ENCODE peak calls at places on chromosome 15, in five cellular contexts. B is PC-3, D is suprapubic skin, S is tibial nerve, N is HepG2. L is an unnamed sample.

GRCh38 chr15:88166330-88166993 is 90.1 kb downstream of the NTRK3 start:
- DNase-seq in B (peak), D (no peak), S (no peak), N (peak), L (no peak)

GRCh38 chr15:98684441-98684840 is 36.1 kb downstream of the IGF1R start:
- DNase-seq in B (peak), D (no peak), S (peak), N (no peak), L (no peak)

GRCh38 chr15:45776772-45777171 is 141.9 kb downstream of the SQOR start:
- DNase-seq in B (no peak), D (no peak), S (no peak), N (peak), L (no peak)

GRCh38 chr15:35329521-35329921 is 216.4 kb downstream of the DPH6 start:
- DNase-seq in B (no peak), D (no peak), S (no peak), N (no peak), L (no peak)

GRCh38 chr15:90300988-90301715 is 35.7 kb downstream of the NGRN start:
- DNase-seq in B (peak), D (no peak), S (peak), N (peak), L (peak)

GRCh38 chr15:96421211-96421610 is 90.7 kb downstream of the NR2F2 start:
- DNase-seq in B (no peak), D (no peak), S (no peak), N (no peak), L (no peak)

GRCh38 chr15:40263036-40263754 is 19.7 kb downstream of the ANKRD63 start:
- DNase-seq in B (no peak), D (no peak), S (no peak), N (no peak), L (no peak)

GRCh38 chr15:77387355-77388105 is 32.4 kb downstream of the PEAK1 start:
- DNase-seq in B (no peak), D (no peak), S (no peak), N (no peak), L (no peak)

GRCh38 chr15:33091983-33092688 is 102.4 kb downstream of the FMN1 start:
- DNase-seq in B (no peak), D (no peak), S (no peak), N (no peak), L (no peak)

GRCh38 chr15:101309436-101310162 is 14.6 kb upstream of the SNRPA1 start:
- DNase-seq in B (no peak), D (no peak), S (no peak), N (no peak), L (no peak)

GRCh38 chr15:25859838-25860645 is 3.1 kb downstream of the ATP10A start:
- DNase-seq in B (peak), D (no peak), S (no peak), N (no peak), L (no peak)

GRCh38 chr15:43168192-43169107 is 16.8 kb upstream of the CCNDBP1 start:
- DNase-seq in B (peak), D (no peak), S (no peak), N (no peak), L (no peak)

GRCh38 chr15:90002428-90002844 is 1.3 kb downstream of the ZNF710 start:
- DNase-seq in B (peak), D (peak), S (no peak), N (no peak), L (peak)

GRCh38 chr15:58043192-58043903 is 22.2 kb downstream of the ALDH1A2 start:
- DNase-seq in B (peak), D (no peak), S (peak), N (peak), L (peak)

GRCh38 chr15:101097111-101097510 is 154.7 kb downstream of the CHSY1 start:
- DNase-seq in B (no peak), D (no peak), S (no peak), N (no peak), L (no peak)

GRCh38 chr15:93048759-93049161 is 40.3 kb downstream of the RGMA start:
- DNase-seq in B (peak), D (peak), S (no peak), N (no peak), L (no peak)

GRCh38 chr15:84598993-84599392 is 1.8 kb upstream of the ZSCAN2 start:
- DNase-seq in B (peak), D (no peak), S (peak), N (peak), L (no peak)

GRCh38 chr15:72749700-72750099 is 33.9 kb downstream of the ADPGK start:
- DNase-seq in B (no peak), D (no peak), S (no peak), N (no peak), L (no peak)

GRCh38 chr15:60347480-60348069 is 50.2 kb downstream of the ANXA2 start:
- DNase-seq in B (no peak), D (no peak), S (no peak), N (no peak), L (no peak)

GRCh38 chr15:77892335-77892734 is 185.2 kb downstream of the TBC1D2B start:
- DNase-seq in B (no peak), D (no peak), S (no peak), N (no peak), L (no peak)

GRCh38 chr15:77607111-77607893 is 25.4 kb downstream of the LINGO1 start:
- DNase-seq in B (no peak), D (no peak), S (no peak), N (no peak), L (no peak)

GRCh38 chr15:25971053-25971452 is 107.9 kb upstream of the ATP10A start:
- DNase-seq in B (no peak), D (no peak), S (no peak), N (no peak), L (no peak)

GRCh38 chr15:64856429-64857145 is 14.9 kb downstream of the PLEKHO2 start:
- DNase-seq in B (no peak), D (no peak), S (peak), N (peak), L (no peak)

GRCh38 chr15:61138151-61138550 is 91.0 kb downstream of the RORA start:
- DNase-seq in B (no peak), D (no peak), S (no peak), N (no peak), L (no peak)

GRCh38 chr15:96321422-96322391 is 8.8 kb upstream of the NR2F2 start:
- DNase-seq in B (peak), D (no peak), S (peak), N (no peak), L (no peak)

GRCh38 chr15:61032600-61033286 is 196.4 kb downstream of the RORA start:
- DNase-seq in B (no peak), D (no peak), S (no peak), N (no peak), L (no peak)

GRCh38 chr15:69090197-69090948 is 70.1 kb upstream of the GLCE start:
- DNase-seq in B (no peak), D (no peak), S (no peak), N (no peak), L (no peak)

GRCh38 chr15:20106026-20106425 is 435.6 kb downstream of the GOLGA6L6 start:
- DNase-seq in B (no peak), D (peak), S (no peak), N (no peak), L (peak)

GRCh38 chr15:78768531-78769408 is 42.5 kb downstream of the ADAMTS7 start:
- DNase-seq in B (no peak), D (no peak), S (no peak), N (no peak), L (no peak)

GRCh38 chr15:92636950-92637481 is 18.6 kb downstream of the FAM174B start:
- DNase-seq in B (peak), D (peak), S (no peak), N (no peak), L (no peak)

GRCh38 chr15:25770618-25771369 is 92.3 kb downstream of the ATP10A start:
- DNase-seq in B (no peak), D (no peak), S (no peak), N (no peak), L (no peak)

GRCh38 chr15:76674883-76675282 is 230.3 kb downstream of the SCAPER start:
- DNase-seq in B (peak), D (no peak), S (no peak), N (no peak), L (no peak)

GRCh38 chr15:30042556-30042955 is 40.2 kb upstream of the GOLGA8J start:
- DNase-seq in B (no peak), D (no peak), S (no peak), N (no peak), L (no peak)

GRCh38 chr15:68623301-68623892 is 44.6 kb downstream of the CORO2B start:
- DNase-seq in B (no peak), D (no peak), S (no peak), N (no peak), L (no peak)

GRCh38 chr15:78879517-78880241 is 7.0 kb downstream of the MORF4L1 start:
- DNase-seq in B (no peak), D (no peak), S (no peak), N (no peak), L (no peak)

GRCh38 chr15:40247406-40247971 is 8.6 kb downstream of the PAK6 start:
- DNase-seq in B (no peak), D (peak), S (no peak), N (no peak), L (no peak)

GRCh38 chr15:43912991-43913927 is 86.5 kb downstream of the WDR76 start:
- DNase-seq in B (peak), D (no peak), S (peak), N (peak), L (no peak)

GRCh38 chr15:27017168-27017809 is 46.3 kb downstream of the GABRG3 start:
- DNase-seq in B (peak), D (no peak), S (peak), N (peak), L (no peak)
- TF ChIP-seq CTCF in B (peak), D (no peak), S (peak), N (peak), L (no peak)

DNA sequence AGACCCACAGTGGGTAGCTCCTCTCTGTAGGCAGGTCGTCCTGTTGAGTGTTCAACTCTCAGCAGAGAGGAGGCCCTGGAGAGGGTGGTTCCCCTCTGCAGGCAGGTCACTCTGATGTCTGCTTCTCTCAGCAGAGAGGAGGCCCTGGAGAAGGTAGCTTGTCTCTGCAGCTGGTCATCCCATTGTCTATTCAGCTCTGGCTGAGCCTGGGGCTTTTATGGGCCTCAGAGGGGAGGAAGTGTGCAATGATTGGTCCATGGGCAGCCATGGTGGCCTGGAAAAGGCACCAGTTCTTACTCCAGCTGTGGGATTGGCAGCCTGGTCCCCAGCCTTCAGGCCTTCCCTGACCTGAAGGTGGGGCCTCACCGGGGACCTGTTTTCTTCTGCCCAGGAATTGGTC is 52.9 kb downstream of the PPCDC start:
- DNase-seq in B (no peak), D (no peak), S (no peak), N (no peak), L (no peak)
- H3K27ac ChIP-seq in B (no peak), D (no peak), S (no peak), N (no peak), L (no peak)

GRCh38 chr15:59299919-59300617 is 72.6 kb downstream of the MYO1E start:
- DNase-seq in B (peak), D (peak), S (peak), N (no peak), L (peak)
- H3K4me3 ChIP-seq in B (peak), D (no peak), S (no peak), N (no peak), L (peak)

GRCh38 chr15:66252411-66253295 is 897 bp downstream of the MEGF11 start:
- DNase-seq in B (peak), D (no peak), S (peak), N (peak), L (peak)
- TF ChIP-seq CTCF in B (peak), D (peak), S (peak), N (peak), L (peak)